ENCODE peak calls at places on chromosome 6, in seven cellular contexts. Q, U, F, C, S, Y and E are unnamed samples.

GRCh38 chr6:56713285-56713684 is 70.6 kb upstream of the DST start:
- DNase-seq in S (no peak), Q (no peak), U (peak; percentile 85), Y (no peak), C (no peak), F (no peak), E (no peak)

GRCh38 chr6:17705428-17705777 is 1.3 kb downstream of the NUP153 start:
- DNase-seq in F (no peak), U (peak; percentile 62), C (no peak), Q (no peak), Y (no peak), S (no peak), E (no peak)

GRCh38 chr6:3683331-3683730 is 68.2 kb downstream of the PXDC1 start:
- DNase-seq in U (no peak), C (no peak), Q (no peak), Y (no peak), F (no peak), S (no peak), E (no peak)

GRCh38 chr6:20223119-20223518 is 10.8 kb upstream of the MBOAT1 start:
- DNase-seq in Q (no peak), Y (no peak), U (no peak), F (no peak), S (no peak), C (no peak), E (no peak)

GRCh38 chr6:72580281-72580940 is 41.5 kb upstream of the KCNQ5 start:
- DNase-seq in S (peak; percentile 3), F (no peak), Y (no peak), C (no peak), U (no peak), Q (no peak), E (no peak)

GRCh38 chr6:24191346-24191745 is 65.3 kb downstream of the NRSN1 start:
- DNase-seq in F (no peak), U (no peak), Y (no peak), S (no peak), Q (no peak), C (no peak), E (no peak)

GRCh38 chr6:110414669-110415296 is 592 bp downstream of the DDO start:
- DNase-seq in F (no peak), S (no peak), Q (no peak), U (no peak), Y (no peak), C (no peak), E (no peak)

GRCh38 chr6:23659125-23659524 is 466.9 kb upstream of the NRSN1 start:
- DNase-seq in Y (no peak), Q (no peak), U (no peak), F (no peak), S (no peak), C (no peak), E (no peak)

GRCh38 chr6:81451787-81452186 is 300.7 kb downstream of the TENT5A start:
- DNase-seq in F (no peak), S (peak; percentile 26), Q (no peak), U (peak; percentile 6), Y (no peak), C (no peak), E (no peak)

GRCh38 chr6:35177586-35177985 is 36.2 kb upstream of the SCUBE3 start:
- DNase-seq in U (no peak), C (no peak), S (no peak), Q (no peak), Y (no peak), F (no peak), E (no peak)

GRCh38 chr6:168618546-168619315 is 177.7 kb downstream of the SMOC2 start:
- DNase-seq in C (no peak), Y (no peak), F (no peak), U (no peak), S (no peak), Q (no peak), E (no peak)

GRCh38 chr6:26103770-26104456 is 16.7 kb downstream of the HFE start:
- DNase-seq in Y (peak; percentile 74), U (peak; percentile 97), Q (peak; percentile 75), C (peak; percentile 84), S (peak; percentile 82), F (peak; percentile 90), E (peak; percentile 25)

GRCh38 chr6:18118330-18118729 is 4.1 kb downstream of the NHLRC1 start:
- DNase-seq in U (no peak), Y (no peak), C (no peak), S (no peak), F (no peak), Q (no peak), E (no peak)

GRCh38 chr6:134539865-134540323 is 222.0 kb upstream of the SGK1 start:
- DNase-seq in S (no peak), Q (no peak), Y (no peak), F (no peak), C (no peak), U (no peak), E (no peak)

GRCh38 chr6:121666809-121667208 is 231.4 kb downstream of the GJA1 start:
- DNase-seq in C (no peak), F (no peak), S (no peak), Y (no peak), Q (no peak), U (peak; percentile 96), E (no peak)

GRCh38 chr6:26597389-26597766 is 625 bp downstream of the ABT1 start:
- DNase-seq in F (no peak), S (no peak), U (peak; percentile 4), C (no peak), Y (no peak), Q (no peak), E (no peak)

GRCh38 chr6:7060769-7061516 is 46.8 kb upstream of the RREB1 start:
- DNase-seq in Q (no peak), F (no peak), Y (no peak), C (no peak), S (no peak), U (no peak), E (no peak)

GRCh38 chr6:136306466-136306865 is 16.8 kb upstream of the BCLAF1 start:
- DNase-seq in Y (no peak), U (no peak), Q (no peak), S (no peak), F (no peak), C (no peak), E (no peak)

GRCh38 chr6:166515072-166515810 is 71.2 kb downstream of the RAMACL start:
- DNase-seq in U (peak; percentile 56), Q (peak; percentile 34), C (peak; percentile 50), Y (no peak), S (peak; percentile 27), F (no peak), E (no peak)

GRCh38 chr6:55320691-55321086 is 6.6 kb upstream of the GFRAL start:
- DNase-seq in F (no peak), S (no peak), Q (no peak), Y (no peak), U (no peak), C (no peak), E (no peak)

GRCh38 chr6:110392727-110393126 is 22.6 kb downstream of the DDO start:
- DNase-seq in F (no peak), S (no peak), U (no peak), Q (no peak), Y (no peak), C (no peak), E (no peak)

GRCh38 chr6:118894425-118895240 is 681 bp downstream of the ASF1A start:
- DNase-seq in S (no peak), C (peak; percentile 41), Y (peak; percentile 49), F (peak; percentile 66), Q (peak; percentile 46), U (peak; percentile 68), E (peak; percentile 26)